ENCODE peak calls at places on chromosome 7, in eight cellular contexts. U is naive B cell, M is mesothelial cell of epicardium, L is pancreas, N is KBM-7, Y is uterus, T is SW480, G is GM23248. E is an unnamed sample.

GRCh38 chr7:26198781-26199169 is 1.8 kb downstream of the HNRNPA2B1 start:
- DNase-seq in U (no peak), M (no peak), L (no peak), N (no peak), Y (no peak), T (no peak), G (no peak), E (no peak)

GRCh38 chr7:67823345-67823744 is 826.7 kb downstream of the TYW1 start:
- DNase-seq in U (no peak), M (peak), L (no peak), N (no peak), Y (no peak), T (no peak), G (peak), E (no peak)

GRCh38 chr7:151469281-151469680 is 29.3 kb upstream of the CRYGN start:
- DNase-seq in U (no peak), M (no peak), L (no peak), N (no peak), Y (no peak), T (no peak), G (no peak), E (no peak)

GRCh38 chr7:13017325-13017853 is 330.0 kb downstream of the ARL4A start:
- DNase-seq in U (no peak), M (no peak), L (no peak), N (no peak), Y (no peak), T (peak), G (peak), E (peak)

GRCh38 chr7:134018321-134018720 is 108.8 kb upstream of the LRGUK start:
- DNase-seq in U (no peak), M (no peak), L (no peak), N (no peak), Y (no peak), T (peak), G (no peak), E (no peak)

GRCh38 chr7:145082366-145083240 is 246.8 kb upstream of the TPK1 start:
- DNase-seq in U (no peak), M (no peak), L (no peak), N (no peak), Y (no peak), T (no peak), G (no peak), E (no peak)

GRCh38 chr7:50560865-50561351 is 4.3 kb downstream of the DDC start:
- DNase-seq in U (no peak), M (no peak), L (no peak), N (no peak), Y (no peak), T (no peak), G (no peak), E (no peak)

GRCh38 chr7:5248201-5248885 is 34.4 kb upstream of the SLC29A4 start:
- DNase-seq in U (no peak), M (peak), L (no peak), N (no peak), Y (peak), T (no peak), G (no peak), E (no peak)

GRCh38 chr7:77651544-77652162 is 44.6 kb upstream of the RSBN1L start:
- DNase-seq in U (peak), M (no peak), L (no peak), N (peak), Y (no peak), T (peak), G (peak), E (peak)

GRCh38 chr7:68929712-68930395 is 668.4 kb upstream of the AUTS2 start:
- DNase-seq in U (no peak), M (no peak), L (no peak), N (no peak), Y (no peak), T (peak), G (peak), E (peak)

GRCh38 chr7:2288503-2288902 is 25.7 kb downstream of the SNX8 start:
- DNase-seq in U (peak), M (no peak), L (no peak), N (no peak), Y (no peak), T (no peak), G (no peak), E (no peak)

GRCh38 chr7:7329321-7329720 is 147.0 kb downstream of the C1GALT1 start:
- DNase-seq in U (no peak), M (no peak), L (no peak), N (no peak), Y (no peak), T (no peak), G (no peak), E (no peak)

GRCh38 chr7:6160191-6160623 is 112.2 kb downstream of the CYTH3 start:
- DNase-seq in U (no peak), M (no peak), L (no peak), N (peak), Y (peak), T (no peak), G (peak), E (peak)

GRCh38 chr7:1810521-1810920 is 140.4 kb downstream of the ELFN1 start:
- DNase-seq in U (no peak), M (no peak), L (no peak), N (no peak), Y (no peak), T (no peak), G (no peak), E (no peak)

GRCh38 chr7:25384820-25385560 is 156.7 kb upstream of the NPVF start:
- DNase-seq in U (no peak), M (no peak), L (no peak), N (no peak), Y (peak), T (no peak), G (no peak), E (no peak)

GRCh38 chr7:148185050-148185449 is 405.5 kb upstream of the C7orf33 start:
- DNase-seq in U (no peak), M (no peak), L (no peak), N (no peak), Y (no peak), T (no peak), G (no peak), E (peak)

GRCh38 chr7:44132039-44132438 is 8.7 kb upstream of the POLD2 start:
- DNase-seq in U (no peak), M (no peak), L (no peak), N (no peak), Y (no peak), T (no peak), G (peak), E (peak)

GRCh38 chr7:30594055-30594539 is 581 bp upstream of the GARS1 start:
- DNase-seq in U (peak), M (no peak), L (peak), N (peak), Y (peak), T (peak), G (peak), E (peak)

GRCh38 chr7:55056577-55057480 is 38.0 kb downstream of the EGFR start:
- DNase-seq in U (no peak), M (no peak), L (no peak), N (no peak), Y (no peak), T (no peak), G (peak), E (no peak)

GRCh38 chr7:8176370-8177081 is 85.4 kb downstream of the ICA1 start:
- DNase-seq in U (peak), M (no peak), L (no peak), N (peak), Y (no peak), T (no peak), G (no peak), E (no peak)

GRCh38 chr7:134636008-134636449 is 10.6 kb upstream of the BPGM start:
- DNase-seq in U (no peak), M (no peak), L (no peak), N (no peak), Y (no peak), T (no peak), G (no peak), E (no peak)

GRCh38 chr7:40315277-40315676 is 180.5 kb downstream of the SUGCT start:
- DNase-seq in U (no peak), M (no peak), L (no peak), N (no peak), Y (no peak), T (no peak), G (no peak), E (no peak)

GRCh38 chr7:1645071-1646015 is 24.7 kb upstream of the ELFN1 start:
- DNase-seq in U (no peak), M (no peak), L (no peak), N (no peak), Y (no peak), T (no peak), G (no peak), E (no peak)

GRCh38 chr7:102169651-102170416 is 116.8 kb upstream of the SH2B2 start:
- DNase-seq in U (no peak), M (no peak), L (no peak), N (no peak), Y (no peak), T (no peak), G (no peak), E (no peak)

GRCh38 chr7:13745530-13745929 is 243.9 kb downstream of the ETV1 start:
- DNase-seq in U (no peak), M (no peak), L (no peak), N (no peak), Y (no peak), T (no peak), G (no peak), E (no peak)

GRCh38 chr7:106122713-106123112 is 10.6 kb upstream of the SYPL1 start:
- DNase-seq in U (no peak), M (no peak), L (no peak), N (no peak), Y (no peak), T (no peak), G (no peak), E (no peak)

GRCh38 chr7:86793129-86793528 is 149.4 kb downstream of the GRM3 start:
- DNase-seq in U (no peak), M (no peak), L (no peak), N (no peak), Y (no peak), T (no peak), G (no peak), E (no peak)

GRCh38 chr7:151313857-151314256 is 27.8 kb upstream of the NUB1 start:
- DNase-seq in U (no peak), M (no peak), L (no peak), N (no peak), Y (peak), T (no peak), G (peak), E (peak)

GRCh38 chr7:22109761-22110160 is 164.1 kb upstream of the CDCA7L start:
- DNase-seq in U (no peak), M (no peak), L (no peak), N (peak), Y (no peak), T (peak), G (peak), E (peak)

GRCh38 chr7:46492460-46492859 is 571.4 kb upstream of the IGFBP3 start:
- DNase-seq in U (no peak), M (no peak), L (no peak), N (no peak), Y (no peak), T (no peak), G (no peak), E (no peak)

GRCh38 chr7:103131225-103131624 is 17.7 kb downstream of the NAPEPLD start:
- DNase-seq in U (no peak), M (no peak), L (no peak), N (no peak), Y (no peak), T (no peak), G (peak), E (no peak)

GRCh38 chr7:124532166-124532565 is 233.4 kb downstream of the GPR37 start:
- DNase-seq in U (no peak), M (no peak), L (no peak), N (no peak), Y (no peak), T (no peak), G (no peak), E (no peak)

GRCh38 chr7:128094111-128094570 is 62.9 kb upstream of the LRRC4 start:
- DNase-seq in U (no peak), M (no peak), L (no peak), N (no peak), Y (no peak), T (no peak), G (no peak), E (no peak)

GRCh38 chr7:123410273-123410928 is 124.0 kb downstream of the IQUB start:
- DNase-seq in U (no peak), M (no peak), L (no peak), N (no peak), Y (peak), T (no peak), G (peak), E (no peak)

GRCh38 chr7:140570120-140570519 is 70.5 kb downstream of the DENND2A start:
- DNase-seq in U (no peak), M (no peak), L (no peak), N (no peak), Y (no peak), T (no peak), G (no peak), E (no peak)